ENCODE peak calls at places on chromosomes 13 and 19, in nine cellular contexts. H is progenitor cell of endocrine pancreas; E is AG04450; U is HFFc6; V is tibial artery; N is AG09319; Q is nephron progenitor cell; P is CD8-positive, alpha-beta T cell; O is fibroblast of pulmonary artery. S is an unnamed sample.

GRCh38 chr19:47228168-47228936 is 2.6 kb downstream of the BBC3 start:
- DNase-seq in H (peak), E (no peak), U (peak), V (peak), N (no peak), Q (no peak), P (peak), O (no peak), S (peak)

GRCh38 chr19:5345895-5346386 is 5.3 kb upstream of the PTPRS start:
- DNase-seq in H (no peak), E (no peak), U (peak), V (no peak), N (no peak), Q (no peak), P (no peak), O (peak), S (no peak)

GRCh38 chr19:44315883-44316282 is 11.1 kb upstream of the ZNF235 start:
- DNase-seq in H (no peak), E (no peak), U (no peak), V (no peak), N (no peak), Q (no peak), P (no peak), O (peak), S (no peak)

GRCh38 chr19:12695090-12695489 is 1.3 kb downstream of the FBXW9 start:
- DNase-seq in H (no peak), E (no peak), U (no peak), V (no peak), N (no peak), Q (no peak), P (no peak), O (no peak), S (no peak)

GRCh38 chr19:14479985-14480694 is 5.0 kb upstream of the PTGER1 start:
- DNase-seq in H (peak), E (no peak), U (no peak), V (no peak), N (no peak), Q (peak), P (peak), O (no peak), S (peak)

GRCh38 chr13:30065181-30065580 is 214.8 kb upstream of the UBL3 start:
- DNase-seq in H (no peak), E (no peak), U (no peak), V (no peak), N (no peak), Q (no peak), P (no peak), O (no peak), S (no peak)

GRCh38 chr19:10290876-10291553 is 1.3 kb downstream of the ICAM5 start:
- DNase-seq in H (no peak), E (no peak), U (peak), V (no peak), N (no peak), Q (peak), P (no peak), O (no peak), S (peak)

GRCh38 chr13:95120650-95121049 is 180.6 kb downstream of the ABCC4 start:
- DNase-seq in H (no peak), E (no peak), U (no peak), V (no peak), N (no peak), Q (no peak), P (no peak), O (no peak), S (no peak)

GRCh38 chr13:27012482-27013197 is 159.0 kb downstream of the USP12 start:
- DNase-seq in H (no peak), E (peak), U (peak), V (no peak), N (no peak), Q (no peak), P (no peak), O (peak), S (no peak)

GRCh38 chr13:49679244-49679643 is 12.0 kb downstream of the EBPL start:
- DNase-seq in H (no peak), E (no peak), U (no peak), V (no peak), N (no peak), Q (no peak), P (no peak), O (peak), S (no peak)

GRCh38 chr19:46762245-46762890 is 16.1 kb upstream of the STRN4 start:
- DNase-seq in H (no peak), E (no peak), U (no peak), V (no peak), N (no peak), Q (no peak), P (no peak), O (no peak), S (no peak)

GRCh38 chr13:53124568-53125094 is 96.0 kb downstream of the OLFM4 start:
- DNase-seq in H (no peak), E (no peak), U (no peak), V (no peak), N (no peak), Q (no peak), P (no peak), O (no peak), S (no peak)

GRCh38 chr19:56476671-56477428 is at the start of gene ZNF667:
- DNase-seq in H (no peak), E (no peak), U (peak), V (no peak), N (no peak), Q (no peak), P (no peak), O (peak), S (peak)

DNA sequence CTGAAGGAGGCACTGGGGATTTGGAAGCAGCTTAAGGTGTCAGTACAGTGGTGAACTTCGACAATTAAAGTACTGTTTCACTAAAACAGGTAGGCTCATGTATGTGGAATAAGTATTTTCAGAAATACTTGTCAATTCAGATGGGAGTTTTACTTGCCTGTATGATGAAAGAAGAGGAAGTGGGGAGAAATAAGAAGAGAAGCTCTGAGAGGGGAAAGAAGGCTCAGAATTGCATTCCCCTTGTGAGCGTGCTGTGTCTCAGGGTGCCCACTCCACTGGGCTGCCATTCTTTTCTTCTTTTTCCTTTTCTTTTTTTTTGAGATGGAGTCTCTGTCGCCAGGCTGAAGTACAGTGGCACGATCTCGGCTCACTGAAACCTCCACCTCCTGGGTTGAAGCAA is 38.6 kb upstream of the RNF17 start:
- DNase-seq in H (no peak), E (no peak), U (no peak), V (no peak), N (no peak), Q (no peak), P (no peak), O (no peak), S (no peak)
- TF ChIP-seq CTCF in H (no peak), E (no peak), U (no peak), V (no peak), N (no peak), Q (no peak), P (no peak), O (no peak), S (no peak)

GRCh38 chr19:45498411-45499195 is at the start of gene PPM1N:
- DNase-seq in H (no peak), E (no peak), U (no peak), V (no peak), N (no peak), Q (peak), P (peak), O (no peak), S (peak)
- TF ChIP-seq CTCF in H (no peak), E (no peak), U (peak), V (no peak), N (no peak), Q (no peak), P (peak), O (no peak), S (no peak)

GRCh38 chr13:111462221-111462764 is 141.9 kb downstream of the TEX29 start:
- DNase-seq in H (no peak), E (no peak), U (no peak), V (no peak), N (no peak), Q (no peak), P (no peak), O (no peak), S (no peak)

GRCh38 chr13:111461445-111462149 is 141.2 kb downstream of the TEX29 start:
- DNase-seq in H (no peak), E (no peak), U (no peak), V (no peak), N (no peak), Q (no peak), P (no peak), O (no peak), S (no peak)

GRCh38 chr13:111459803-111460547 is 139.5 kb downstream of the TEX29 start:
- DNase-seq in H (no peak), E (no peak), U (no peak), V (no peak), N (no peak), Q (no peak), P (no peak), O (no peak), S (no peak)

GRCh38 chr13:111458739-111459138 is 138.3 kb downstream of the TEX29 start:
- DNase-seq in H (no peak), E (no peak), U (no peak), V (no peak), N (no peak), Q (no peak), P (no peak), O (no peak), S (no peak)

DNA sequence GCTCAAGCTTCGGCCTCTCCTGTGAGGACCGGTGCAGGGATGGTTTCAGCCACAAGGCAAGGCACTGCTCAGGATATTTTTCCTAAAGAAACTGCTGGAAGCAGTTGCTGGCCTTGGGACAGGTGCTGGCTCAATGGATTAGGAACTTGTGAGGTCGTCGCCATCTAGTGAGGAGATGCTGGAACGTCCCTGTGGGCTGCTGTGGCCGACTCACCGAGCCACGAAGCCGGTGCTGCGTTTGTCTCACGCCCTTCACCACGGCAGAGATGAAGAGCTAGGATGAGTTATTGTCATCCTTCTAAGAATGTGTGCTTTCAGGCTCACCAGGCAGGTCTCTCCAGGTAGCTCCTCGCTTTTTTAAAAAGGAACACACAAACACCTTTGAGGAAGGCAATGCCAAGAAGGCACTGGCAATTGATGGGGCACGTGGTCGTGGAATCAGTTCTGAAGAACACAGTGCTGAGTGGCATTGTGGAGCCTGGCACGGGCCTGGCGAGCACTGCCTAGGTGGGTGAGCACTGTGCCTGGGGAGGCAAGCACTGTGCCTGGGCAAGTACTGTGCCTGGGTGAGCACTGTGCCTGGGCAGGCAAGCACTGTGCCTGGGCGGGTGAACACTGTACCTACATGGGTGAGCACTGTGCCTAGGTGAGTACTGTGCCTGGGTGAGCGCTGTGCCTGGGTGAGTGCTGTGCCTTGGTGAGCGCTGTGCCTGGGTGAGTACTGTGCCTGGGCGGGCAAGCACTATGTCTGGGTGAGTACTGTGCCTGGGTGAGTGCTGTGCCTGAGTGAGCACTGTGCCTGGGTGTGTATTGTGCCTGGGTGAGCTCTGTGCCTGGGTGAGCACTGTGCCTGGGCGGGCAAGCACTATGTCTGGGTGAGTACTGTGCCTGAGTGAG is 140.4 kb downstream of the TEX29 start:
- DNase-seq in H (no peak), E (peak), U (peak), V (no peak), N (peak), Q (peak), P (no peak), O (peak), S (no peak)
- TF ChIP-seq CTCF in H (peak), E (peak), U (peak), V (peak), N (peak), Q (peak), P (no peak), O (peak), S (no peak)

GRCh38 chr19:35959040-35959967 is 23.1 kb downstream of the LRFN3 start:
- DNase-seq in H (no peak), E (no peak), U (no peak), V (no peak), N (no peak), Q (peak), P (peak), O (no peak), S (peak)
- TF ChIP-seq CTCF in H (peak), E (peak), U (peak), V (peak), N (peak), Q (no peak), P (peak), O (no peak), S (no peak)